ENCODE peak calls at places on chromosomes 7 and 10, in four cellular contexts. One of them, this sample, is unnamed.

GRCh38 chr10:95183451-95184230 is 10.4 kb upstream of the ACSM6 start:
- DNase-seq in GM12878: peak; percentile 27
- DNase-seq in K562: peak; percentile 87
- DNase-seq in H1: peak; percentile 51
- DNase-seq in this sample: peak; percentile 73

GRCh38 chr7:134767567-134768168 is 11.8 kb upstream of the CALD1 start:
- DNase-seq in GM12878: peak; percentile 4
- DNase-seq in K562: no peak
- DNase-seq in H1: no peak
- DNase-seq in this sample: no peak

GRCh38 chr10:21754410-21755011 is 220.5 kb downstream of the MLLT10 start:
- DNase-seq in GM12878: no peak
- DNase-seq in K562: no peak
- DNase-seq in H1: no peak
- DNase-seq in this sample: no peak

GRCh38 chr7:134293029-134293740 is 23.5 kb downstream of the SLC35B4 start:
- DNase-seq in GM12878: peak; percentile 84
- DNase-seq in K562: no peak
- DNase-seq in H1: no peak
- DNase-seq in this sample: no peak

GRCh38 chr10:49164587-49165188 is 23.5 kb downstream of the TMEM273 start:
- DNase-seq in GM12878: no peak
- DNase-seq in K562: peak; percentile 78
- DNase-seq in H1: no peak
- DNase-seq in this sample: peak; percentile 48

GRCh38 chr7:134565643-134566136 is 16.8 kb downstream of the AKR1B15 start:
- DNase-seq in GM12878: no peak
- DNase-seq in K562: no peak
- DNase-seq in H1: no peak
- DNase-seq in this sample: no peak

GRCh38 chr7:128742206-128742605 is 3.0 kb downstream of the CALU start:
- DNase-seq in GM12878: no peak
- DNase-seq in K562: no peak
- DNase-seq in H1: no peak
- DNase-seq in this sample: no peak

GRCh38 chr7:131224996-131225395 is 102.7 kb upstream of the MKLN1 start:
- DNase-seq in GM12878: no peak
- DNase-seq in K562: no peak
- DNase-seq in H1: no peak
- DNase-seq in this sample: no peak

GRCh38 chr10:69088471-69088769 is 517 bp downstream of the SRGN start:
- DNase-seq in GM12878: no peak
- DNase-seq in K562: no peak
- DNase-seq in H1: no peak
- DNase-seq in this sample: no peak

GRCh38 chr10:97612386-97612785 is 20.9 kb downstream of the MORN4 start:
- DNase-seq in GM12878: no peak
- DNase-seq in K562: peak; percentile 49
- DNase-seq in H1: peak; percentile 27
- DNase-seq in this sample: peak; percentile 42

GRCh38 chr10:124073642-124074377 is 19.6 kb downstream of the CHST15 start:
- DNase-seq in GM12878: no peak
- DNase-seq in K562: no peak
- DNase-seq in H1: no peak
- DNase-seq in this sample: no peak

GRCh38 chr10:64071218-64071617 is 550.0 kb downstream of the REEP3 start:
- DNase-seq in GM12878: no peak
- DNase-seq in K562: no peak
- DNase-seq in H1: no peak
- DNase-seq in this sample: no peak

GRCh38 chr10:60549686-60550085 is 160.0 kb upstream of the ANK3 start:
- DNase-seq in GM12878: no peak
- DNase-seq in K562: no peak
- DNase-seq in H1: no peak
- DNase-seq in this sample: peak; percentile 28

GRCh38 chr7:158723266-158723665 is 18.7 kb upstream of the NCAPG2 start:
- DNase-seq in GM12878: no peak
- DNase-seq in K562: no peak
- DNase-seq in H1: no peak
- DNase-seq in this sample: no peak

GRCh38 chr7:158723714-158724385 is 19.2 kb upstream of the NCAPG2 start:
- DNase-seq in GM12878: no peak
- DNase-seq in K562: no peak
- DNase-seq in H1: no peak
- DNase-seq in this sample: no peak

GRCh38 chr7:158724658-158725505 is 20.3 kb upstream of the NCAPG2 start:
- DNase-seq in GM12878: no peak
- DNase-seq in K562: no peak
- DNase-seq in H1: no peak
- DNase-seq in this sample: no peak

GRCh38 chr7:158726277-158726807 is 21.7 kb upstream of the NCAPG2 start:
- DNase-seq in GM12878: no peak
- DNase-seq in K562: no peak
- DNase-seq in H1: no peak
- DNase-seq in this sample: no peak

GRCh38 chr7:158725506-158725800 is 20.8 kb upstream of the NCAPG2 start:
- DNase-seq in GM12878: no peak
- DNase-seq in K562: no peak
- DNase-seq in H1: no peak
- DNase-seq in this sample: no peak
- H3K4me1 ChIP-seq in GM12878: no peaks in the 10 kb centered on the region
- H3K4me1 ChIP-seq in K562: peaks cover 14% of the 10 kb centered on the region
- H3K4me1 ChIP-seq in H1: no peaks in the 10 kb centered on the region
- H3K4me1 ChIP-seq in this sample: no peaks in the 10 kb centered on the region

GRCh38 chr7:30782690-30783089 is 11.5 kb downstream of the MINDY4 start:
- DNase-seq in GM12878: no peak
- DNase-seq in K562: no peak
- DNase-seq in H1: no peak
- DNase-seq in this sample: no peak
- TF ChIP-seq EGR1 in GM12878: no peak
- TF ChIP-seq EGR1 in K562: no peak
- TF ChIP-seq EGR1 in H1: no peak
- TF ChIP-seq EGR1 in this sample: no peak

DNA sequence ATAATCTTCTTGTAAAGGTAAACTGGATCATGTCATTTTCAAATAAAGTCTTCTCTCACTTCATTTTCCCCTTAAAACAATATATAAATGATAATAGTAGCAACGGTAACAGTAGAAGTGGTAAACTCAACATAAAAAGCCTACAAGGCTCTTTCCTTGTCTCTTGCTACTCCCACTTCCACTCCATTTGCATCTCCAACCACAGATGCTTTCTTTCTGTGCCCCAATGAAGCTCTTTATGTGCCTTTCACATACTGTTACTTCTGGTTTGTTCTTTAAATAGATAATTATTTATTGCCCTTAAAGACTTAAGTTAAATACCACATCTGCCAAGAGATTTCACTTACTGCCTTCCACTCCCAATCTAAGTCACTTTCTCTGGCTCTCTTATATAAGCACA is 150.0 kb downstream of the CRPPA start:
- DNase-seq in GM12878: no peak
- DNase-seq in K562: no peak
- DNase-seq in H1: no peak
- DNase-seq in this sample: no peak
- TF ChIP-seq MAX in GM12878: no peak
- TF ChIP-seq MAX in K562: no peak
- TF ChIP-seq MAX in H1: no peak
- TF ChIP-seq MAX in this sample: no peak

DNA sequence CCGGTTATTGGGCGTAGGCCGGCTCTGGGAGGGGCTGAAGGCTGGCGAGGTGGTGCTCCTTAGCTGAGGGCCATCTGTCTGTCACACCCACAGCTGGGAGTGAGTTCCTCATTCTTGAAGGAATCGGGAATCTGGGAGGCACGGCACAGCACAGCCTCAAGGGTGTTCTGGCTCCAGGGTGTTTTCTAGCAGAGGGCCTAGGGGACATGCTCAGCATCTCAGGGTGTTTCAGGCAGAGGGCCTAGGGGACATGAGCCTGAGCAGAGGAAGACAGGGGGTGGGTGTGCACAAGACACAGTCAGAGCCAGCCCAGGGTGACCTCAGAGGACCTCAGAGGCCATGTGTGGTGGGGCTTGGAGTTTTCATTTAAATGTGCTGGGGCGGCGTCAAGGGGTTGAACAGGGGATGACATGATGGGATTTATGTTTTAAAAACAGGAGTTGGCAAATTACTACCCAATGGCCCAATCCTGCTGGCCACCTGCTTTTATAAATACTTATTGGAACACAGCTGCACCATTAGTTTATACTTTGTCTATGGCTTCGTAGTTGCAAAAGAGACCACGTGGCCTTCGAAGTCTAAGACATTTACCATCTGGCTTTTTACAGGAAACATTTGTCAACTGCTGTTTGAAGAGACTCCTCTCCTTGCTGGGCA is 121.7 kb downstream of the PRKAG2 start:
- DNase-seq in GM12878: no peak
- DNase-seq in K562: no peak
- DNase-seq in H1: no peak
- DNase-seq in this sample: no peak
- H3K4me1 ChIP-seq in GM12878: no peaks in the 10 kb centered on the region
- H3K4me1 ChIP-seq in K562: peaks cover 12% of the 10 kb centered on the region
- H3K4me1 ChIP-seq in H1: peaks cover 5% of the 10 kb centered on the region
- H3K4me1 ChIP-seq in this sample: peaks cover 45% of the 10 kb centered on the region

DNA sequence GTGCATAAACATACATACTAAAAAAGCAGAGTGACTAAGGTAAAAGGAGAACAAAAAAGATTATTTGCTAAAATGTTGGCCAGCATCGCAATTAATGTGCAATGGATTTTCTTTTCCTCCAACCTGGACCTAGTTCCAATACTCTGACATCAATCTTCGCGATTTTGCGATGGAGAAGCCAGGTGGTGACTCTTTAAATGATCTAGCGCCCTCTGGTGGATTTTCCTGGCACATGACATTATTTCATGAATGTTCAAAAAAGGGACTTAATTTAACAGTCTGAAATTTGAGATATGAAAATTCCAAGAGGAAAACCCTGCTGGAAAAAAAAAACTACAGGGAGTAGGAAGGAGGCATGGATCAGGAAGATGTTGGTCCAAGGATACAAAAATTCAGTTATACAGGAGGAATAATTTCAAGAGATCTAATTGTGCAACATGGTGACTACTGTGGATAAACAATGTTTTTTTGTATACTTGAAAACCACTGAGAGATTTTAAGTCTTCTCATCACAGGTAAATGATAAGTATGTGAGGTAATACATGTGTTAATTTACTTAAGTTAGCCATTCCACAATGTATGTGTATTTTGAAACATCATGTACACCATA is 4.3 kb upstream of the KCNMA1 start:
- DNase-seq in GM12878: no peak
- DNase-seq in K562: peak; percentile 71
- DNase-seq in H1: no peak
- DNase-seq in this sample: peak; percentile 64
- TF ChIP-seq EGR1 in GM12878: no peak
- TF ChIP-seq EGR1 in K562: no peak
- TF ChIP-seq EGR1 in H1: no peak
- TF ChIP-seq EGR1 in this sample: peak; percentile 27

GRCh38 chr10:74384615-74385213 is 233.7 kb downstream of the ADK start:
- DNase-seq in GM12878: no peak
- DNase-seq in K562: no peak
- DNase-seq in H1: no peak
- DNase-seq in this sample: no peak

GRCh38 chr10:74380780-74381179 is 229.8 kb downstream of the ADK start:
- DNase-seq in GM12878: no peak
- DNase-seq in K562: no peak
- DNase-seq in H1: no peak
- DNase-seq in this sample: no peak

GRCh38 chr10:74383617-74384016 is 232.6 kb downstream of the ADK start:
- DNase-seq in GM12878: no peak
- DNase-seq in K562: no peak
- DNase-seq in H1: no peak
- DNase-seq in this sample: no peak

GRCh38 chr10:74381291-74381885 is 230.4 kb downstream of the ADK start:
- DNase-seq in GM12878: no peak
- DNase-seq in K562: no peak
- DNase-seq in H1: no peak
- DNase-seq in this sample: no peak

GRCh38 chr10:74382643-74383042 is 231.6 kb downstream of the ADK start:
- DNase-seq in GM12878: no peak
- DNase-seq in K562: no peak
- DNase-seq in H1: no peak
- DNase-seq in this sample: no peak
- TF ChIP-seq MAX in GM12878: no peak
- TF ChIP-seq MAX in K562: no peak
- TF ChIP-seq MAX in H1: no peak
- TF ChIP-seq MAX in this sample: no peak

DNA sequence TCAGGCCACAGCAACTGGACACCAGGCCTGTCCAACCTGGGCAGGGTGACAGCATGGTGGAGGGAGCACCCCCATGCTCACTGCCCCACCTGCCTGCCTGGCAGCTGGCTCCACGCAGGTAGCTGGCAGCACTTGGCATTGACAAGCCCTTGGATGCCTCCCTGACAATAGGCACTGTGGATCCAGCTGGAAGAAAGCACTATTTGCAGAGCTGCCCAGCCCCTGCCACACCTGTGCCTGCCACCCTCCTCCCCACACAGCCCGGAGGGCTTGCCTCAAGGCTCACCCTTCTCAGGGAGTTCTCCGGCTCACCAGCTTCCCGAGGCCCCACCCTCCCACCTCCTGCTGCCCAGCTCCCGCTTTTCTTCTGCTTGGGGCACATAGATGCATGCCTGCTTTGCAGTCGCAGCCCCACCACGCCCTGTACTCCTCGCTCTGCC is 160.1 kb downstream of the NEURL1 start:
- DNase-seq in GM12878: no peak
- DNase-seq in K562: no peak
- DNase-seq in H1: no peak
- DNase-seq in this sample: no peak
- H3K4me1 ChIP-seq in GM12878: no peaks in the 10 kb centered on the region
- H3K4me1 ChIP-seq in K562: peaks cover 14% of the 10 kb centered on the region
- H3K4me1 ChIP-seq in H1: no peaks in the 10 kb centered on the region
- H3K4me1 ChIP-seq in this sample: no peaks in the 10 kb centered on the region

GRCh38 chr7:139078911-139079310 is 30.6 kb downstream of the ZC3HAV1 start:
- DNase-seq in GM12878: no peak
- DNase-seq in K562: no peak
- DNase-seq in H1: no peak
- DNase-seq in this sample: no peak

GRCh38 chr7:139080905-139081304 is 28.6 kb downstream of the ZC3HAV1 start:
- DNase-seq in GM12878: no peak
- DNase-seq in K562: no peak
- DNase-seq in H1: no peak
- DNase-seq in this sample: no peak

GRCh38 chr7:139075871-139076686 is 33.4 kb downstream of the ZC3HAV1 start:
- DNase-seq in GM12878: no peak
- DNase-seq in K562: no peak
- DNase-seq in H1: no peak
- DNase-seq in this sample: no peak

GRCh38 chr7:139079861-139080260 is 29.7 kb downstream of the ZC3HAV1 start:
- DNase-seq in GM12878: no peak
- DNase-seq in K562: no peak
- DNase-seq in H1: no peak
- DNase-seq in this sample: no peak

DNA sequence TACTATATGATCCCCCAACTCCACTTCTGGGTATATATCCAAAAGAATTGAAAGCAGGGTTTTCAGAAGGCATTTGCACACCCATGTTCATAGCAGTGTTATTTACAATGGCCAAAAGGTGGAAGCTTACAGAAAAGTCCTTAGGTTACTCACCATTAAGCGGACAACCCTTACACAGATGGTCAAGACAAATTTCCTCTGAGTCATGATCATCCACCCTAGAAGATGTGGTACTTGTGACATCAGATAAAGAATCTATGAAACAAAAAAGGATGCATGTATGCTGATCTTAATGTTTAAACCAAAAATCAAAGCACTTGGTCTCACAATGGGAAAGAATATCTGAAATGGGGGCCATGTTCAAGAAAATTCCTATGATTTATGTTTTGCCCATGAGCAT is 31.1 kb downstream of the ZC3HAV1 start:
- DNase-seq in GM12878: no peak
- DNase-seq in K562: no peak
- DNase-seq in H1: no peak
- DNase-seq in this sample: no peak
- TF ChIP-seq EGR1 in GM12878: no peak
- TF ChIP-seq EGR1 in K562: no peak
- TF ChIP-seq EGR1 in H1: no peak
- TF ChIP-seq EGR1 in this sample: no peak